ENCODE peak calls at places on chromosomes 11 and 22, in five cellular contexts. V, B, K, S and N are unnamed samples.

GRCh38 chr22:40498454-40499186 is 128.2 kb downstream of the SGSM3 start:
- DNase-seq in V (no peak), B (no peak), K (no peak), S (peak; percentile 98), N (peak; percentile 27)

GRCh38 chr11:99803501-99803900 is 782.8 kb downstream of the CNTN5 start:
- DNase-seq in V (no peak), B (no peak), K (no peak), S (no peak), N (no peak)

GRCh38 chr11:67291481-67292381 is 2.6 kb downstream of the ANKRD13D start:
- DNase-seq in V (no peak), B (peak; percentile 66), K (no peak), S (no peak), N (no peak)

GRCh38 chr11:40787243-40787642 is 672.2 kb downstream of the LRRC4C start:
- DNase-seq in V (no peak), B (no peak), K (no peak), S (no peak), N (peak; percentile 16)

GRCh38 chr11:27912916-27913315 is 195.0 kb downstream of the KIF18A start:
- DNase-seq in V (no peak), B (no peak), K (no peak), S (no peak), N (no peak)

GRCh38 chr11:43989162-43989961 is 46.9 kb downstream of the C11orf96 start:
- DNase-seq in V (no peak), B (peak; percentile 86), K (no peak), S (no peak), N (peak; percentile 61)

GRCh38 chr11:10638285-10638684 is 55.3 kb downstream of the IRAG1 start:
- DNase-seq in V (no peak), B (no peak), K (no peak), S (no peak), N (no peak)

GRCh38 chr11:125871391-125872137 is 15.9 kb upstream of the HYLS1 start:
- DNase-seq in V (peak; percentile 37), B (no peak), K (peak; percentile 6), S (no peak), N (peak; percentile 77)

GRCh38 chr11:120184946-120185677 is 25.7 kb upstream of the OAF start:
- DNase-seq in V (peak; percentile 63), B (peak; percentile 92), K (no peak), S (no peak), N (no peak)

GRCh38 chr11:8068605-8069221 is 12.3 kb upstream of the TUB start:
- DNase-seq in V (no peak), B (peak; percentile 85), K (no peak), S (no peak), N (no peak)
- H3K4me3 ChIP-seq in V (no peak overlapping the region), B (no peak overlapping the region), K (no peak overlapping the region), S (no peak overlapping the region), N (no peak overlapping the region)

GRCh38 chr11:6612008-6612815 is at the start of gene TAF10:
- DNase-seq in V (peak; percentile 98), B (peak; percentile 99), K (peak; percentile 94), S (peak; percentile 80), N (peak; percentile 96)
- H3K36me3 ChIP-seq in V (peaks cover 72% of the 10 kb centered on the region), B (peaks cover 54% of the 10 kb centered on the region), K (peaks cover 7% of the 10 kb centered on the region), S (peaks cover 29% of the 10 kb centered on the region), N (peaks cover 39% of the 10 kb centered on the region)

DNA sequence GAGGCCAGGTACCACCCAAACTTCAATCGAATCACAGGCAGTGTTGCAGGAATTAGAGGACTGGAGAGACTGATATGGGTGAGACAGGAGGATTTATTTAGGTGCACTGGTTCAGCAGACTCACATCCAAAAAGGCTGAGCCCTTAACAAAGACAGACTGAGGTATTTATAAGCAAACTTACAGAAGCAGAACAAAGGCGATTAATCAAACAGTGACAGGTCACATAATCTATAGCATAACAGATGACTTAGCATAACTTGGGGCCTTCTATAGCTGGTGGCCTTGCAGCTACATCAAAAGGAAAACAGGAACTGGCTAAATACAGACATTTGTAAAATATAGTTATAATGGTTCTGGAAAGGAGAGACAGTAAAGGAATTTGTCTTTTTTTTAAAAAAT is 2.1 kb downstream of the APOBEC3B start:
- DNase-seq in V (no peak), B (no peak), K (no peak), S (no peak), N (no peak)
- H3K4me3 ChIP-seq in V (no peak overlapping the region), B (no peak overlapping the region), K (no peak overlapping the region), S (no peak overlapping the region), N (no peak overlapping the region)

GRCh38 chr22:38289583-38290082 is 16.8 kb upstream of the TMEM184B start:
- DNase-seq in V (no peak), B (no peak), K (no peak), S (no peak), N (no peak)
- H3K36me3 ChIP-seq in V (peaks cover 62% of the 10 kb centered on the region), B (peaks cover 29% of the 10 kb centered on the region), K (no peaks in the 10 kb centered on the region), S (no peaks in the 10 kb centered on the region), N (peaks cover 25% of the 10 kb centered on the region)

DNA sequence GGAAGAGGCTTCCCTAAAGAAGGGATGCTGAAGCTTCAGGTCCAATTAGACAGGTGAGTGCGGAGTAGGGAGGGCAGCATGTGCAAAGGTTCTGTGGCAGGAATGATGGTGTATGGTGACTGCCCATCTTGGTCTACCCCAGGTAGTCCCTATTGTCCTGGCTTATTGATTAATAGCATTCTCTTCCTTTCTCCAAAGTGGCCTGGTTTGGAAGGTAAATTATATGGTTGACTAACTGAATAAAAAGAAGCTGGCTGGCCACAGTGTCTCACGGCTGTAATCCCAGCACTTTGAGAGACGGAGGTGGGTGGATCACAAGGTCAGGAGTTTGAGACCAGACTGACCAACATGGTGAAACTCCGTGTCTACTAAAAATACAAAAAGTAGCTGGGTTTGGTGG is 230.5 kb downstream of the MIAT start:
- DNase-seq in V (no peak), B (no peak), K (no peak), S (no peak), N (no peak)
- H3K4me3 ChIP-seq in V (no peak overlapping the region), B (no peak overlapping the region), K (no peak overlapping the region), S (no peak overlapping the region), N (no peak overlapping the region)

GRCh38 chr11:130141561-130142341 is 17.8 kb upstream of the ST14 start:
- DNase-seq in V (no peak), B (no peak), K (no peak), S (no peak), N (no peak)
- H3K36me3 ChIP-seq in V (peaks cover 80% of the 10 kb centered on the region), B (peaks cover 14% of the 10 kb centered on the region), K (no peaks in the 10 kb centered on the region), S (peaks cover 31% of the 10 kb centered on the region), N (peaks cover 29% of the 10 kb centered on the region)

GRCh38 chr22:41542224-41542623 is 2.0 kb downstream of the POLR3H start:
- DNase-seq in V (no peak), B (no peak), K (no peak), S (no peak), N (no peak)
- H3K4me3 ChIP-seq in V (no peak overlapping the region), B (no peak overlapping the region), K (no peak overlapping the region), S (peak overlapping the region; percentile 78), N (no peak overlapping the region)